ENCODE peak calls at places on chromosomes 11 and 22, in five cellular contexts. T, C, B, H and F are unnamed samples.

GRCh38 chr11:48044577-48044976 is 64.2 kb downstream of the PTPRJ start:
- DNase-seq in C (no peak), H (no peak), B (no peak), T (no peak), F (no peak)

GRCh38 chr11:2094354-2095197 is 44.6 kb downstream of the IGF2 start:
- DNase-seq in B (no peak), T (no peak), C (no peak), H (no peak), F (no peak)

GRCh38 chr11:28581286-28582242 is 473.4 kb downstream of the METTL15 start:
- DNase-seq in H (no peak), C (no peak), T (no peak), B (no peak), F (no peak)

GRCh38 chr11:119892311-119892808 is 163.4 kb upstream of the NECTIN1 start:
- DNase-seq in B (no peak), T (no peak), C (no peak), H (no peak), F (no peak)

GRCh38 chr11:44651535-44652130 is 75.1 kb upstream of the TSPAN18 start:
- DNase-seq in B (no peak), C (no peak), T (no peak), H (no peak), F (no peak)

GRCh38 chr22:40449676-40450035 is 79.3 kb downstream of the SGSM3 start:
- DNase-seq in T (no peak), H (no peak), C (no peak), B (no peak), F (no peak)

GRCh38 chr11:69919659-69920499 is 100.7 kb upstream of the FGF3 start:
- DNase-seq in H (no peak), C (no peak), B (peak), T (no peak), F (no peak)

GRCh38 chr11:110833033-110833484 is 120.8 kb upstream of the ARHGAP20 start:
- DNase-seq in H (no peak), C (no peak), B (no peak), T (no peak), F (no peak)

GRCh38 chr11:408154-409007 is 6.4 kb downstream of the SIGIRR start:
- DNase-seq in B (no peak), T (no peak), C (no peak), H (no peak), F (no peak)

GRCh38 chr11:102615077-102615893 is 9.8 kb downstream of the MMP20 start:
- DNase-seq in T (no peak), H (no peak), C (no peak), B (no peak), F (no peak)

GRCh38 chr22:41471606-41472005 is 2.7 kb downstream of the ACO2 start:
- DNase-seq in C (no peak), H (no peak), T (no peak), B (no peak), F (no peak)

GRCh38 chr11:79312591-79313267 is 128.1 kb downstream of the TENM4 start:
- DNase-seq in H (no peak), C (peak), B (peak), T (no peak), F (no peak)

GRCh38 chr11:64070301-64070656 is 34.5 kb downstream of the FLRT1 start:
- DNase-seq in H (no peak), B (no peak), C (no peak), T (no peak), F (no peak)

GRCh38 chr11:44955019-44955738 is 4.5 kb upstream of the TP53I11 start:
- DNase-seq in C (no peak), H (no peak), T (peak), B (peak), F (no peak)

GRCh38 chr22:30573594-30574094 is 821 bp downstream of the GAL3ST1 start:
- DNase-seq in C (no peak), T (no peak), B (no peak), H (no peak), F (no peak)

GRCh38 chr11:11044137-11044855 is 186.4 kb upstream of the ZBED5 start:
- DNase-seq in H (no peak), C (no peak), B (no peak), T (no peak), F (no peak)

GRCh38 chr11:11810764-11811726 is 30.7 kb upstream of the USP47 start:
- DNase-seq in T (no peak), H (no peak), C (no peak), B (no peak), F (no peak)

GRCh38 chr11:28770806-28771205 is 662.6 kb downstream of the METTL15 start:
- DNase-seq in B (no peak), C (no peak), T (no peak), H (no peak), F (no peak)

GRCh38 chr11:9600651-9601040 is 27.2 kb downstream of the WEE1 start:
- DNase-seq in C (no peak), T (no peak), B (no peak), H (no peak), F (no peak)

GRCh38 chr22:49136041-49136815 is 691.4 kb downstream of the BRD1 start:
- DNase-seq in T (no peak), H (no peak), B (no peak), C (no peak), F (no peak)

GRCh38 chr11:10930224-10930960 is 72.5 kb upstream of the ZBED5 start:
- DNase-seq in C (no peak), T (no peak), H (no peak), B (no peak), F (no peak)

GRCh38 chr22:44402196-44403111 is 89.7 kb upstream of the SHISAL1 start:
- DNase-seq in B (no peak), C (no peak), T (no peak), H (no peak), F (no peak)